ENCODE peak calls at places on chromosomes 16 and 17, in nine cellular contexts. One of them, this sample, is unnamed.

GRCh38 chr16:2963074-2963610 is 933 bp upstream of the KREMEN2 start:
- DNase-seq in brain microvascular endothelial cell: no peak
- DNase-seq in EL: no peak
- DNase-seq in mucosa of descending colon: no peak
- DNase-seq in MV-4-11: no peak
- DNase-seq in A549: no peak
- DNase-seq in sigmoid colon: no peak
- DNase-seq in Daoy: peak
- DNase-seq in AG10803: no peak
- DNase-seq in this sample: no peak

GRCh38 chr17:15910791-15911190 is 34.1 kb upstream of the ADORA2B start:
- DNase-seq in brain microvascular endothelial cell: no peak
- DNase-seq in EL: peak
- DNase-seq in mucosa of descending colon: no peak
- DNase-seq in MV-4-11: no peak
- DNase-seq in A549: no peak
- DNase-seq in sigmoid colon: no peak
- DNase-seq in Daoy: peak
- DNase-seq in AG10803: no peak
- DNase-seq in this sample: no peak

GRCh38 chr16:27917953-27918352 is 145.6 kb downstream of the GSG1L start:
- DNase-seq in brain microvascular endothelial cell: no peak
- DNase-seq in EL: no peak
- DNase-seq in mucosa of descending colon: no peak
- DNase-seq in MV-4-11: no peak
- DNase-seq in A549: no peak
- DNase-seq in sigmoid colon: no peak
- DNase-seq in Daoy: no peak
- DNase-seq in AG10803: no peak
- DNase-seq in this sample: no peak

GRCh38 chr17:57868775-57869598 is 19.1 kb upstream of the MRPS23 start:
- DNase-seq in brain microvascular endothelial cell: no peak
- DNase-seq in EL: no peak
- DNase-seq in mucosa of descending colon: no peak
- DNase-seq in MV-4-11: peak
- DNase-seq in A549: no peak
- DNase-seq in sigmoid colon: no peak
- DNase-seq in Daoy: no peak
- DNase-seq in AG10803: no peak
- DNase-seq in this sample: no peak

GRCh38 chr17:33073416-33073815 is 81.8 kb downstream of the SPACA3 start:
- DNase-seq in brain microvascular endothelial cell: no peak
- DNase-seq in EL: no peak
- DNase-seq in mucosa of descending colon: no peak
- DNase-seq in MV-4-11: no peak
- DNase-seq in A549: no peak
- DNase-seq in sigmoid colon: no peak
- DNase-seq in Daoy: no peak
- DNase-seq in AG10803: no peak
- DNase-seq in this sample: no peak

GRCh38 chr17:64306850-64307463 is 43.9 kb upstream of the TEX2 start:
- DNase-seq in brain microvascular endothelial cell: peak
- DNase-seq in EL: peak
- DNase-seq in mucosa of descending colon: peak
- DNase-seq in MV-4-11: peak
- DNase-seq in A549: peak
- DNase-seq in sigmoid colon: peak
- DNase-seq in Daoy: peak
- DNase-seq in AG10803: peak
- DNase-seq in this sample: peak

GRCh38 chr17:4480929-4481898 is 17.5 kb upstream of the SPNS2 start:
- DNase-seq in brain microvascular endothelial cell: no peak
- DNase-seq in EL: no peak
- DNase-seq in mucosa of descending colon: peak
- DNase-seq in MV-4-11: peak
- DNase-seq in A549: no peak
- DNase-seq in sigmoid colon: no peak
- DNase-seq in Daoy: no peak
- DNase-seq in AG10803: no peak
- DNase-seq in this sample: no peak

GRCh38 chr17:1709971-1710806 is at the start of gene TLCD2:
- DNase-seq in brain microvascular endothelial cell: peak
- DNase-seq in EL: peak
- DNase-seq in mucosa of descending colon: peak
- DNase-seq in MV-4-11: no peak
- DNase-seq in A549: peak
- DNase-seq in sigmoid colon: peak
- DNase-seq in Daoy: peak
- DNase-seq in AG10803: peak
- DNase-seq in this sample: peak

GRCh38 chr16:20613471-20613887 is 37.3 kb upstream of the ACSM2B start:
- DNase-seq in brain microvascular endothelial cell: no peak
- DNase-seq in EL: no peak
- DNase-seq in mucosa of descending colon: no peak
- DNase-seq in MV-4-11: no peak
- DNase-seq in A549: no peak
- DNase-seq in sigmoid colon: no peak
- DNase-seq in Daoy: no peak
- DNase-seq in AG10803: no peak
- DNase-seq in this sample: no peak

GRCh38 chr16:76386784-76387183 is 109.6 kb downstream of the CNTNAP4 start:
- DNase-seq in brain microvascular endothelial cell: no peak
- DNase-seq in EL: no peak
- DNase-seq in mucosa of descending colon: no peak
- DNase-seq in MV-4-11: peak
- DNase-seq in A549: peak
- DNase-seq in sigmoid colon: no peak
- DNase-seq in Daoy: peak
- DNase-seq in AG10803: no peak
- DNase-seq in this sample: peak

GRCh38 chr16:85838381-85838780 is 38.9 kb downstream of the COX4I1 start:
- DNase-seq in brain microvascular endothelial cell: no peak
- DNase-seq in EL: no peak
- DNase-seq in mucosa of descending colon: no peak
- DNase-seq in MV-4-11: peak
- DNase-seq in A549: no peak
- DNase-seq in sigmoid colon: no peak
- DNase-seq in Daoy: no peak
- DNase-seq in AG10803: no peak
- DNase-seq in this sample: no peak

GRCh38 chr17:80782536-80783427 is 208.9 kb upstream of the CHMP6 start:
- DNase-seq in brain microvascular endothelial cell: peak
- DNase-seq in EL: peak
- DNase-seq in mucosa of descending colon: no peak
- DNase-seq in MV-4-11: no peak
- DNase-seq in A549: peak
- DNase-seq in sigmoid colon: peak
- DNase-seq in Daoy: no peak
- DNase-seq in AG10803: peak
- DNase-seq in this sample: peak

This sample was measured in HT1080.